ENCODE peak calls at places on chromosomes 12 and 14, in eight cellular contexts. X is A549, D is foreskin fibroblast, W is progenitor cell of endocrine pancreas, C is AG04450, V is cardiac fibroblast, G is brain microvascular endothelial cell, Q is sigmoid colon. F is an unnamed sample.

GRCh38 chr12:25756974-25757665 is 201.4 kb upstream of the RASSF8 start:
- DNase-seq in X (no peak), D (no peak), W (no peak), C (no peak), V (no peak), G (no peak), Q (no peak), F (no peak)

GRCh38 chr14:69321601-69322330 is 61.8 kb downstream of the GALNT16 start:
- DNase-seq in X (no peak), D (peak), W (no peak), C (no peak), V (peak), G (no peak), Q (peak), F (no peak)

GRCh38 chr12:9030776-9031175 is 41.4 kb downstream of the KLRG1 start:
- DNase-seq in X (no peak), D (no peak), W (no peak), C (no peak), V (no peak), G (no peak), Q (no peak), F (no peak)

GRCh38 chr14:99186956-99187690 is 84.9 kb downstream of the BCL11B start:
- DNase-seq in X (no peak), D (no peak), W (no peak), C (no peak), V (no peak), G (no peak), Q (no peak), F (peak)

GRCh38 chr12:60257063-60257462 is 661.2 kb downstream of the SLC16A7 start:
- DNase-seq in X (peak), D (peak), W (no peak), C (peak), V (peak), G (peak), Q (no peak), F (no peak)

GRCh38 chr12:119115296-119115905 is 63.3 kb upstream of the HSPB8 start:
- DNase-seq in X (peak), D (no peak), W (peak), C (peak), V (peak), G (peak), Q (no peak), F (peak)

GRCh38 chr14:68306934-68307758 is 485.7 kb downstream of the ZFP36L1 start:
- DNase-seq in X (no peak), D (peak), W (peak), C (no peak), V (no peak), G (no peak), Q (no peak), F (no peak)

GRCh38 chr14:99426796-99427346 is 53.8 kb downstream of the SETD3 start:
- DNase-seq in X (no peak), D (no peak), W (no peak), C (no peak), V (no peak), G (no peak), Q (no peak), F (no peak)

GRCh38 chr14:99122521-99123125 is 149.4 kb downstream of the BCL11B start:
- DNase-seq in X (no peak), D (no peak), W (no peak), C (no peak), V (no peak), G (no peak), Q (peak), F (no peak)

GRCh38 chr14:73058923-73059311 is 583 bp downstream of the RBM25 start:
- DNase-seq in X (peak), D (no peak), W (no peak), C (no peak), V (peak), G (peak), Q (no peak), F (no peak)

GRCh38 chr12:117587646-117588287 is 226.3 kb upstream of the NOS1 start:
- DNase-seq in X (peak), D (no peak), W (peak), C (no peak), V (peak), G (peak), Q (no peak), F (peak)

GRCh38 chr14:64232095-64232830 is 61.9 kb downstream of the ESR2 start:
- DNase-seq in X (no peak), D (peak), W (no peak), C (peak), V (peak), G (peak), Q (no peak), F (peak)

GRCh38 chr12:29110506-29111442 is 38.3 kb upstream of the FAR2 start:
- DNase-seq in X (no peak), D (no peak), W (no peak), C (no peak), V (no peak), G (no peak), Q (no peak), F (no peak)

GRCh38 chr14:95418858-95419257 is 97.6 kb downstream of the SYNE3 start:
- DNase-seq in X (no peak), D (no peak), W (no peak), C (no peak), V (no peak), G (no peak), Q (no peak), F (no peak)

GRCh38 chr14:96851694-96852381 is 54.7 kb downstream of the VRK1 start:
- DNase-seq in X (no peak), D (no peak), W (no peak), C (no peak), V (no peak), G (no peak), Q (no peak), F (no peak)

GRCh38 chr14:96858643-96859042 is 61.5 kb downstream of the VRK1 start:
- DNase-seq in X (no peak), D (no peak), W (no peak), C (no peak), V (no peak), G (no peak), Q (no peak), F (no peak)

GRCh38 chr14:96847451-96847850 is 50.3 kb downstream of the VRK1 start:
- DNase-seq in X (no peak), D (no peak), W (no peak), C (no peak), V (no peak), G (no peak), Q (no peak), F (no peak)

DNA sequence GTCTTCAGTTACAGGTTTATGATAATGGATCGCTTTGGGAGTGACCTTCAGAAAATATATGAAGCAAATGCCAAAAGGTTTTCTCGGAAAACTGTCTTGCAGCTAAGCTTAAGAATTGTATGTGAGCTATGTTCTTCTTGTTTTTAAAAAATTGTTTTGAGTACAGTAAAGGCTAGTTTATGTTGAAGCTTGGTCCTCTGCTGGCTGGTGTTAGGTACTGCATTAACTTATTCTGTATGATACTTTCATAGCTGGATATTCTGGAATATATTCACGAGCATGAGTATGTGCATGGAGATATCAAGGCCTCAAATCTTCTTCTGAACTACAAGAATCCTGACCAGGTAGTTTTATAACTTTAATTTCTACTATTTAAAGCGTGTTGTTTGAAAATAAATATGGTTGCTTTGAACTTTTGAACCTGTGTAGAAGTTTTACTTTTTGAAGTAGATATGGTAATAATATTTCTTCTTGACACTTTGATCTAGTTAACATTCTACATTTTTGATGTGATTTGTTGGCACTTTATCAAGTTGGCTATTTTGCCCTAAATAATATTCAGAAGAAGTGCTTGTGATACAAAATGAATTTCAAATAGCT is 55.7 kb downstream of the VRK1 start:
- DNase-seq in X (peak), D (peak), W (no peak), C (peak), V (peak), G (peak), Q (no peak), F (no peak)
- TF ChIP-seq CTCF in X (peak), D (peak), W (peak), C (peak), V (peak), G (peak), Q (peak), F (peak)

GRCh38 chr12:17809206-17809605 is 280.8 kb downstream of the RERGL start:
- DNase-seq in X (no peak), D (no peak), W (no peak), C (no peak), V (no peak), G (no peak), Q (no peak), F (no peak)
- TF ChIP-seq CTCF in X (no peak), D (no peak), W (peak), C (no peak), V (no peak), G (no peak), Q (no peak), F (no peak)

GRCh38 chr12:52141306-52141705 is 50.5 kb downstream of the KRT80 start:
- DNase-seq in X (peak), D (no peak), W (no peak), C (no peak), V (no peak), G (no peak), Q (no peak), F (no peak)
- TF ChIP-seq CTCF in X (no peak), D (no peak), W (peak), C (no peak), V (no peak), G (peak), Q (no peak), F (no peak)

GRCh38 chr12:102976609-102977280 is 19.3 kb downstream of the ASCL1 start:
- DNase-seq in X (no peak), D (no peak), W (no peak), C (no peak), V (no peak), G (no peak), Q (no peak), F (no peak)
- TF ChIP-seq CTCF in X (no peak), D (no peak), W (peak), C (no peak), V (no peak), G (no peak), Q (no peak), F (no peak)

GRCh38 chr12:94074216-94074969 is 74.0 kb upstream of the PLXNC1 start:
- DNase-seq in X (no peak), D (no peak), W (no peak), C (no peak), V (peak), G (no peak), Q (peak), F (no peak)

GRCh38 chr12:94078138-94078723 is 70.1 kb upstream of the PLXNC1 start:
- DNase-seq in X (no peak), D (no peak), W (no peak), C (no peak), V (no peak), G (no peak), Q (no peak), F (peak)

GRCh38 chr12:94077209-94077608 is 71.2 kb upstream of the PLXNC1 start:
- DNase-seq in X (no peak), D (no peak), W (no peak), C (no peak), V (no peak), G (no peak), Q (no peak), F (no peak)

GRCh38 chr12:94073441-94074051 is 74.8 kb upstream of the PLXNC1 start:
- DNase-seq in X (no peak), D (no peak), W (no peak), C (no peak), V (peak), G (no peak), Q (peak), F (no peak)

GRCh38 chr12:94074970-94075695 is 73.2 kb upstream of the PLXNC1 start:
- DNase-seq in X (peak), D (peak), W (no peak), C (peak), V (peak), G (peak), Q (peak), F (peak)
- TF ChIP-seq CTCF in X (peak), D (peak), W (peak), C (peak), V (peak), G (peak), Q (peak), F (peak)

F was measured in activated CD8-positive, alpha-beta T cell treated with anti-CD3 and anti-CD28 coated beads for 36 hours.